ENCODE peak calls at places on chromosomes 12 and 14, in four cellular contexts. A, E, P and M are unnamed samples.

GRCh38 chr12:51923506-51924365 is 16.4 kb downstream of the ACVRL1 start:
- DNase-seq in A (no peak), E (peak; percentile 83), P (peak; percentile 47), M (no peak)

GRCh38 chr12:91492648-91493047 is 310.0 kb upstream of the DCN start:
- DNase-seq in A (no peak), E (no peak), P (no peak), M (no peak)

GRCh38 chr12:114400925-114401324 is 5.0 kb downstream of the TBX5 start:
- DNase-seq in A (peak; percentile 96), E (no peak), P (peak; percentile 47), M (peak; percentile 36)

GRCh38 chr12:119444462-119445044 is 110.0 kb downstream of the CCDC60 start:
- DNase-seq in A (no peak), E (peak; percentile 87), P (peak; percentile 88), M (peak; percentile 69)

GRCh38 chr12:111792155-111792876 is 25.6 kb downstream of the ALDH2 start:
- DNase-seq in A (peak; percentile 41), E (peak; percentile 52), P (no peak), M (no peak)

GRCh38 chr12:131643581-131644452 is 67.1 kb upstream of the SFSWAP start:
- DNase-seq in A (no peak), E (peak; percentile 29), P (no peak), M (no peak)

GRCh38 chr14:103696466-103697071 is 18.7 kb downstream of the XRCC3 start:
- DNase-seq in A (peak; percentile 91), E (no peak), P (no peak), M (no peak)

GRCh38 chr12:93572712-93573551 is 457 bp downstream of the SOCS2 start:
- DNase-seq in A (peak; percentile 23), E (peak; percentile 64), P (peak; percentile 79), M (peak; percentile 9)

GRCh38 chr14:49363926-49364751 is 222.0 kb downstream of the RPS29 start:
- DNase-seq in A (no peak), E (no peak), P (peak; percentile 78), M (no peak)

GRCh38 chr12:53543539-53543938 is 36.3 kb upstream of the NPFF start:
- DNase-seq in A (peak; percentile 73), E (peak; percentile 73), P (peak; percentile 77), M (peak; percentile 26)

GRCh38 chr12:2273288-2273687 is 220.5 kb downstream of the CACNA1C start:
- DNase-seq in A (peak; percentile 83), E (no peak), P (no peak), M (no peak)

GRCh38 chr12:119841433-119842210 is 35.5 kb downstream of the CIT start:
- DNase-seq in A (peak; percentile 27), E (no peak), P (no peak), M (no peak)

GRCh38 chr12:128784030-128784770 is 39.6 kb downstream of the SLC15A4 start:
- DNase-seq in A (peak; percentile 27), E (no peak), P (no peak), M (no peak)

GRCh38 chr12:90970471-90970870 is 15.5 kb upstream of the CCER1 start:
- DNase-seq in A (peak; percentile 12), E (no peak), P (no peak), M (no peak)

GRCh38 chr14:102829106-102829505 is 51.9 kb downstream of the TRAF3 start:
- DNase-seq in A (peak; percentile 92), E (no peak), P (no peak), M (no peak)

GRCh38 chr14:96362071-96362964 is 823 bp downstream of the ATG2B start:
- DNase-seq in A (peak; percentile 30), E (no peak), P (peak; percentile 61), M (no peak)

GRCh38 chr14:97218713-97219355 is 421.7 kb downstream of the VRK1 start:
- DNase-seq in A (no peak), E (peak; percentile 77), P (peak; percentile 78), M (peak; percentile 49)

GRCh38 chr12:54509660-54510059 is 12.1 kb downstream of the NCKAP1L start:
- DNase-seq in A (no peak), E (no peak), P (peak; percentile 18), M (no peak)

GRCh38 chr12:26122681-26123481 is 2.0 kb downstream of the BHLHE41 start:
- DNase-seq in A (peak; percentile 79), E (peak; percentile 56), P (no peak), M (peak; percentile 54)

GRCh38 chr12:124036117-124037109 is 63.4 kb downstream of the ZNF664 start:
- DNase-seq in A (peak; percentile 44), E (no peak), P (peak; percentile 48), M (peak; percentile 36)

GRCh38 chr14:88831285-88831684 is 6.8 kb downstream of the TTC8 start:
- DNase-seq in A (peak; percentile 81), E (no peak), P (no peak), M (no peak)

GRCh38 chr12:9342614-9343353 is 134.6 kb upstream of the PZP start:
- DNase-seq in A (no peak), E (no peak), P (no peak), M (no peak)

GRCh38 chr14:97642631-97643030 is 845.4 kb downstream of the VRK1 start:
- DNase-seq in A (no peak), E (no peak), P (no peak), M (no peak)

GRCh38 chr14:59406454-59407245 is 58.5 kb downstream of the GPR135 start:
- DNase-seq in A (peak; percentile 59), E (no peak), P (peak; percentile 22), M (no peak)

GRCh38 chr14:81095539-81095938 is 125.2 kb downstream of the GTF2A1 start:
- DNase-seq in A (no peak), E (no peak), P (no peak), M (no peak)

DNA sequence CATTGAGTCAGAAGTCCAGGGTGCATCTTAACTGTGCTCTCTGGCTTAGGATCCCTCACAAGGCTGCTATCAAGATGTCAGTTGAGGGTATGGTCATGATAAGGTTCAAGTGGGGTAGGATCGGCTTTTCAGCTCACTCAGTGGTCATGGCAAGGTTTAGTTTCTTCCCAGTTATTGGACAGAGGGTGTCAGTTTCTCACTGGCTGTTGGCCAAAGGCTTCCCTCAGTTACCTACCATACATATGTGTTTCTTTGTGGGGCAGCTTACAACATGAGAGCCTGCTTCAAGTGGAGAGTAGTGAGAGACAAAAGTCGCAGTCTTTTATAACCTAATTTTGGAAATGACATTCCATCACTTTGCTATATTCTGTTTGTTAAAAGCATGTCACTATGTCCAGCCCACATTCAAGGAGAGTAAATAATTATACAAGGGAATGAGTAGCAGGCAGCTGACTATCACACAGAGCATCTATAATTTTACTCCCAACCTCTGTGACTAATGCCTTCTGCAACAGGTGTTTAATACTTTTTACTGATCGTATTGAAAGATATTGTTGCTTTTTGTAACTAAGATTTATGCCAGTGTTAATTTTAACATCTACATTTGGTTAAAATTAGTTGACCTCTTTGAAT is 572.8 kb upstream of the FBXO33 start:
- DNase-seq in A (no peak), E (no peak), P (no peak), M (no peak)
- H2AK5ac ChIP-seq in A (no peak overlapping the region), E (no peak overlapping the region), P (no peak overlapping the region), M (no peak overlapping the region)

GRCh38 chr14:104872469-104873341 is 7.6 kb downstream of the CEP170B start:
- DNase-seq in A (peak; percentile 37), E (peak; percentile 82), P (peak; percentile 51), M (no peak)
- H2AK5ac ChIP-seq in A (peak overlapping the region; percentile 68), E (no peak overlapping the region), P (no peak overlapping the region), M (peak overlapping the region; percentile 99)

DNA sequence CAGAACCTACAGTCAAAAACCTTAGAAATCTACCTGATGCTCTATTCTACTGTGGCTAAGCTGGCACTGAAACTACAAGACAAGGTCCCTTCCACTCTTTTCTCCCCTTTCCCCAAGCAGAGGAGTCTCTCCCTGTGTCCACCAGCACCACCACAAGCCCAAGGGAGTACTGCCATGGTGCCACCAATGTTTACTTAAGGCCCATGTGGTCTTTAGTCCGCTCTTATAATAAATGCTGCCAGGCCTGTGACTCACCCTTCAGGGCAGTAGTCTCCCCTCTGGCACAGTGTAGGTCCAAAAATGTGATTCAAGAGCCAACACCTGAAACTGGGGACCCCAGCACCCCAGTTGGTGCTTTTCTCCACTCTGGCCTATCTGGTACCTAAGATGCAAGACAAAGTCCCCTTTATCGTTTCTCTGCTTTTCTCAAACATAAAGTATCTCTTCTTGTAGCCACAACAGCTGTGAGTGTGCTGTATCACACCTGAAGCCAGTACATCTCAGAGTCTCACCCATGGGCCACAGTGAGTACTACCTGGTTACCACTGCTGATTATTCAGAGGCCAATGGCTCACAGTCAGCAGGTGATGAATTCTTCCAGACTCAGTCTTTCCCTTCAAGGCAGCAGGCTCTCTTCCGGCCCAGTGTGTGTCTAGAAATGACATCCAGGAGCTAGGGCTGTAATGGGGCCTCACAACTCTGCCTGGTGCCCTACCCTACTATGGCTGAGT is 29.3 kb downstream of the SLC38A2 start:
- DNase-seq in A (no peak), E (no peak), P (no peak), M (no peak)
- H2AK5ac ChIP-seq in A (peak overlapping the region; percentile 74), E (no peak overlapping the region), P (no peak overlapping the region), M (no peak overlapping the region)

GRCh38 chr14:91400696-91401095 is 16.9 kb downstream of the CCDC88C start:
- DNase-seq in A (peak; percentile 8), E (no peak), P (no peak), M (no peak)

GRCh38 chr14:91401751-91402150 is 15.9 kb downstream of the CCDC88C start:
- DNase-seq in A (no peak), E (no peak), P (no peak), M (no peak)

GRCh38 chr14:91399868-91400640 is 17.6 kb downstream of the CCDC88C start:
- DNase-seq in A (no peak), E (peak; percentile 43), P (no peak), M (no peak)

GRCh38 chr14:91403069-91403600 is 14.5 kb downstream of the CCDC88C start:
- DNase-seq in A (no peak), E (peak; percentile 23), P (no peak), M (no peak)

DNA sequence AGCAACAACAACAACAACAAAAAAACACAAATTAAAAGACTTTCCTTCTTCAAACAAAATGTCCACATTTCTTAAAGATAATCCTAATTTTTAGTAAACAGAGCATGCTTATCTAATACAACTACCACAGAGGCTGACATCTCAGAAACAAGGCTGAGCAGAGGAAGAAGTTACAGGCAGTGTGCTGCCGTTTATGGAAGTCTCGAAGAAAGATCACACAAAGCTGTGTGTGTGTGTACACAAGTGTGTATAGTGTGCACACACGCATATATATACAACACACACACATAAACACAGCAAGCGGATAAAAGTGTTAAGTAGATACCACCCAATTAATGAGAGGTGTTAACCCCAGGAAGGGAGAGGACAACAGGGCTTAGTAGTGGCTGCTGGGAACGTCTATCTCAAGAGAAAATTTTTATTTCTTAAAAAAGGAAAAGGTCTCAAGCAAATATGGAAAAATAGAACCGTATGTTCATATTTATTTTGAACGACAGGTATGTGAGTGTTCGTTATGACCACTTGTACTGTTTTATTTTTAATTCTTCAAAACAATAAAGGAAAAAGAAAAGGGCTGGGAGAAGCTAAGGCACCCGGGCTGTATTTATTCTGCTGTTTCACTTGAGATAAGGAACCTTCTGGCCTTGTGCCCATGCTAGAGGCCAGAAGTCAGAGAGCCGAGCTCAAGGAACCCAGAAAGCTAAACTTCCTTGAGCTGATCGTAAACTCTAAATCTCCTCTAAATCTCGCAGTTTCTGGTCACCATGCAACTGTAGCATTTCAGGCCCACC is 15.1 kb downstream of the CCDC88C start:
- DNase-seq in A (no peak), E (no peak), P (no peak), M (no peak)
- H2AK5ac ChIP-seq in A (no peak overlapping the region), E (no peak overlapping the region), P (no peak overlapping the region), M (no peak overlapping the region)

GRCh38 chr12:77062396-77062795 is 3.0 kb downstream of the E2F7 start:
- DNase-seq in A (no peak), E (no peak), P (no peak), M (no peak)
- H2AK5ac ChIP-seq in A (no peak overlapping the region), E (no peak overlapping the region), P (no peak overlapping the region), M (no peak overlapping the region)